ENCODE peak calls at places on chromosome 16, in four cellular contexts. X is esophagus squamous epithelium, M is IMR-90, J is tibial nerve. E is an unnamed sample.

GRCh38 chr16:79993810-79994209 is 393.3 kb upstream of the MAF start:
- DNase-seq in M (no peak), J (no peak), X (no peak), E (no peak)

GRCh38 chr16:55077231-55077630 is 146.6 kb downstream of the IRX5 start:
- DNase-seq in M (no peak), X (no peak), J (no peak), E (no peak)

GRCh38 chr16:6964679-6965078 is 368.0 kb upstream of the RBFOX1 start:
- DNase-seq in J (no peak), M (no peak), X (no peak), E (no peak)

GRCh38 chr16:57637020-57637419 is 8.6 kb downstream of the ADGRG1 start:
- DNase-seq in X (no peak), M (no peak), J (no peak), E (no peak)

GRCh38 chr16:72013389-72013788 is 4.8 kb downstream of the DHODH start:
- DNase-seq in X (no peak), M (peak), J (no peak), E (no peak)

GRCh38 chr16:87060026-87060986 is 256.9 kb downstream of the C16orf95 start:
- DNase-seq in J (no peak), X (no peak), M (peak), E (no peak)

GRCh38 chr16:68907297-68907999 is 64.1 kb downstream of the TANGO6 start:
- DNase-seq in M (no peak), X (no peak), J (no peak), E (no peak)

GRCh38 chr16:57660715-57661463 is 7.2 kb upstream of the ADGRG3 start:
- DNase-seq in X (no peak), M (no peak), J (no peak), E (no peak)

GRCh38 chr16:66935319-66936011 is at the start of gene CES2:
- DNase-seq in M (peak), J (no peak), X (no peak), E (no peak)

GRCh38 chr16:6016530-6017184 is 919.1 kb upstream of the EEF2KMT start:
- DNase-seq in J (no peak), M (no peak), X (no peak), E (no peak)

GRCh38 chr16:65832679-65833078 is 533.8 kb upstream of the CDH5 start:
- DNase-seq in M (no peak), J (no peak), X (no peak), E (no peak)

GRCh38 chr16:57675752-57676623 is 7.9 kb downstream of the ADGRG3 start:
- DNase-seq in X (no peak), J (no peak), M (no peak), E (no peak)

GRCh38 chr16:65713409-65713808 is 591.5 kb upstream of the CDH11 start:
- DNase-seq in X (no peak), J (no peak), M (no peak), E (no peak)

GRCh38 chr16:82061861-82062525 is 26.9 kb downstream of the HSD17B2 start:
- DNase-seq in M (peak), J (no peak), X (no peak), E (no peak)

GRCh38 chr16:89686520-89687091 is at the start of gene CDK10:
- DNase-seq in M (peak), X (no peak), J (peak), E (peak)

GRCh38 chr16:30998852-30999761 is 11.3 kb downstream of the STX1B start:
- DNase-seq in X (no peak), M (no peak), J (no peak), E (no peak)

GRCh38 chr16:79776243-79776884 is 175.8 kb upstream of the MAF start:
- DNase-seq in J (no peak), M (no peak), X (no peak), E (no peak)

GRCh38 chr16:26530584-26531289 is 536.0 kb upstream of the C16orf82 start:
- DNase-seq in X (no peak), J (no peak), M (no peak), E (no peak)

GRCh38 chr16:67542464-67542863 is 13.8 kb downstream of the RIPOR1 start:
- DNase-seq in X (no peak), J (no peak), M (peak), E (no peak)

GRCh38 chr16:67694611-67695010 is 24.5 kb downstream of the GFOD2 start:
- DNase-seq in J (no peak), X (no peak), M (no peak), E (no peak)

GRCh38 chr16:68839831-68840230 is 3.5 kb upstream of the TANGO6 start:
- DNase-seq in J (no peak), X (no peak), M (no peak), E (no peak)

GRCh38 chr16:31094088-31094423 is 541 bp downstream of the VKORC1 start:
- DNase-seq in X (no peak), M (no peak), J (no peak), E (no peak)

GRCh38 chr16:81189100-81189664 is 49.3 kb upstream of the BCO1 start:
- DNase-seq in X (no peak), M (peak), J (peak), E (peak)

GRCh38 chr16:74275031-74275636 is 21.5 kb upstream of the PSMD7 start:
- DNase-seq in J (no peak), M (peak), X (no peak), E (no peak)

GRCh38 chr16:65876200-65876498 is 490.3 kb upstream of the CDH5 start:
- DNase-seq in J (no peak), M (peak), X (no peak), E (no peak)

GRCh38 chr16:27444470-27444869 is 42.5 kb downstream of the IL21R start:
- DNase-seq in M (no peak), X (no peak), J (no peak), E (no peak)

GRCh38 chr16:20622498-20622870 is 46.3 kb upstream of the ACSM2B start:
- DNase-seq in X (no peak), M (no peak), J (no peak), E (no peak)

GRCh38 chr16:20620003-20620402 is 43.8 kb upstream of the ACSM2B start:
- DNase-seq in X (no peak), M (no peak), J (no peak), E (no peak)

GRCh38 chr16:20621406-20621805 is 45.2 kb upstream of the ACSM2B start:
- DNase-seq in X (no peak), J (no peak), M (no peak), E (no peak)

GRCh38 chr16:20624205-20624604 is 48.0 kb upstream of the ACSM2B start:
- DNase-seq in X (no peak), J (no peak), M (no peak), E (no peak)

DNA sequence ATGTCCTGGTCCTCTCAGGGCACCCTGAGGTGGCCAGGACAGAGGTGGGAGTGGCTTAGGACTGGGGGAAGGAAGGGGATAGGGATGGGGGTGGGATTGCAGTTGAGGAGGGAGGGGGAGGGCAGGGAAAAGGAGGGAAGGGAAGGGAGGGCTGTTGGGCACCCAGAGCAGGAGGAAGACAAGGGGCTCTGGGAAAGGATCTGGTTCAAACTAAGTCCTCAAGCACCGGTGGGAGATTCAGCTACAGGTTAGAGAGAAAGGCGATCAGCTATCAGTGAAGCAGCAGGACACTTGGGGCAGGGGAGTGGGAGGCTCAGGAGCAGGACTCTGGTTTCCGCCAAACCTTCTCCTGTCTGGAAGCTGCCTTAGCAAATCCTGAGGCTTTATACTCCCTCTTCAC is 44.6 kb upstream of the ACSM2B start:
- DNase-seq in M (no peak), J (no peak), X (no peak), E (no peak)
- TF ChIP-seq CTCF in M (no peak), J (no peak), X (no peak), E (no peak)

GRCh38 chr16:10013364-10013763 is 168.9 kb downstream of the GRIN2A start:
- DNase-seq in M (no peak), J (no peak), X (no peak), E (no peak)
- TF ChIP-seq CTCF in M (no peak), J (no peak), X (no peak), E (peak)

GRCh38 chr16:85514295-85514600 is 98.9 kb upstream of the GSE1 start:
- DNase-seq in X (no peak), J (no peak), M (peak), E (no peak)
- TF ChIP-seq CTCF in X (no peak), J (no peak), M (no peak), E (no peak)

DNA sequence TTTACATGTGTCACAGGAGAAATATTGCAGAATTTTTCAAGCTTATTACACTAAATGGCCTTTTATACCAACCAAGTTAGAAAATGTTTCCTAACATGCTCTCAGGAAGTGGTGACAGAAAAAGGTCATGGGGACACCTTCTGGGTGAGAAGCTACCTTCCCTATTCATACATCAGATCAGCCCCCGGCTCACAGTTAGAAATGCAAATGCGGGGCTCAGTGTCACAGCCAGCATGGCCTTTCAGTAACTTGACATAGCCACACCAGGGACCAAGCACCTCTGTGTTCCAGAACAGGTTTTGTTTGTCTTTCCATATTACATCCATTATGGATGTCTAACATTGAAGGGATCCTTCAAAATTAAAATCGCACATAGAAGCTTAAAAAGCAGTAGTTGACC is 59.5 kb downstream of the CHD9NB start:
- DNase-seq in M (no peak), J (no peak), X (no peak), E (no peak)
- TF ChIP-seq CTCF in M (no peak), J (no peak), X (no peak), E (no peak)

DNA sequence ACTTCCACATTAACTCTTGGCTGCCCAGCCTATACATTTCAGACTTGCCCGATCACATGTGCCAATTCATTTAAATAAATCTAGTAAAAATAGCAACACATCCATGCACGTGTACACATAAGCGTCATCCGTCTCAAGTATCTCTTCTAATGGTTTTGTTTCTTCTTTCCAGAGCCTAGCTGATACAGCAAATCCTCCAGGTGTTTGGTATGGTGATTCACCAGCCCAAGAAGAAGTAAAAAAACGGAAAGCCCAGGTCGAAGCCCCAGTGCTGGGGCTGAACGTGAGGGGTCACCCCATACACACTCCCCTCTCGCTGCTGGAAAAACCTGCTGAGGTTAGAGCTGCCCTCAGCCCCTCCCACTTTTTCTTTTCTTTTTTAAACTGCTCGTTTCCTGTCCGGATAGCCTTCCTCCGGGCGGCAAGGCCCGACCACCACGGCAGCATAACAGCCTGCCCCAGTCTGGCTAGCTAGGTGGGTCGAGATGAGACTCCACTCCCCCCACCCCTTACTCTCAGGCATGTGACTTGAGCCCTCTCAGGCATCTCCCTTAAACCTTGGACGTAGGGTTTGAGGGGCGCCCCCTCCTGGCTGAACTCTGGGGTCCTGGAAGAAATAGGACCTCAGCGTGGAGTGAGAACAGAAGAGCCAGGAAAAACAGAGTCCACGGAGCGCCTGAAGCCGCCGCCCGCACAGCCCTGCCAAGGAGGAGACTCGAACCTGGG is 13.9 kb upstream of the OR1F1 start:
- DNase-seq in M (no peak), J (no peak), X (no peak), E (no peak)
- TF ChIP-seq CTCF in M (peak), J (no peak), X (no peak), E (peak)

GRCh38 chr16:75385507-75386152 is 47.7 kb downstream of the CFDP1 start:
- DNase-seq in X (no peak), M (peak), J (no peak), E (peak)
- TF ChIP-seq CTCF in X (peak), M (peak), J (peak), E (peak)

GRCh38 chr16:23348579-23349469 is 46.7 kb downstream of the SCNN1B start:
- DNase-seq in X (no peak), J (no peak), M (no peak), E (no peak)
- TF ChIP-seq CTCF in X (no peak), J (no peak), M (no peak), E (no peak)

GRCh38 chr16:1999866-2000514 is 9.6 kb downstream of the ZNF598 start:
- DNase-seq in M (no peak), X (no peak), J (no peak), E (no peak)

GRCh38 chr16:1996175-1996574 is 6.4 kb downstream of the SYNGR3 start:
- DNase-seq in M (no peak), J (no peak), X (no peak), E (no peak)

GRCh38 chr16:1998852-1999801 is 9.4 kb downstream of the SYNGR3 start:
- DNase-seq in X (no peak), J (no peak), M (no peak), E (no peak)

GRCh38 chr16:1998360-1998835 is 8.6 kb downstream of the SYNGR3 start:
- DNase-seq in M (no peak), X (no peak), J (no peak), E (no peak)

GRCh38 chr16:1997591-1998359 is 8.0 kb downstream of the SYNGR3 start:
- DNase-seq in M (peak), J (no peak), X (no peak), E (peak)
- TF ChIP-seq CTCF in M (no peak), J (no peak), X (no peak), E (no peak)